ENCODE peak calls at places on chromosomes 6 and 20, in four cellular contexts. One of them, this sample, is unnamed.

GRCh38 chr20:25053207-25054132 is 4.5 kb downstream of the ACSS1 start:
- DNase-seq in HepG2: no peak
- DNase-seq in K562: no peak
- DNase-seq in HCT116: no peak
- DNase-seq in this sample: no peak

GRCh38 chr20:34951652-34952051 is 4.0 kb downstream of the GSS start:
- DNase-seq in K562: no peak
- DNase-seq in HepG2: no peak
- DNase-seq in HCT116: no peak
- DNase-seq in this sample: no peak

GRCh38 chr6:167684276-167685104 is 142.2 kb upstream of the AFDN start:
- DNase-seq in HCT116: no peak
- DNase-seq in K562: no peak
- DNase-seq in HepG2: no peak
- DNase-seq in this sample: no peak

GRCh38 chr6:45461486-45461885 is 83.8 kb upstream of the SUPT3H start:
- DNase-seq in K562: no peak
- DNase-seq in HepG2: no peak
- DNase-seq in HCT116: no peak
- DNase-seq in this sample: no peak

GRCh38 chr20:57400821-57401564 is 9.8 kb downstream of the RBM38 start:
- DNase-seq in HepG2: no peak
- DNase-seq in K562: no peak
- DNase-seq in HCT116: no peak
- DNase-seq in this sample: no peak

GRCh38 chr6:12051861-12052368 is 39.8 kb downstream of the HIVEP1 start:
- DNase-seq in K562: no peak
- DNase-seq in HepG2: no peak
- DNase-seq in HCT116: no peak
- DNase-seq in this sample: no peak

GRCh38 chr6:31086788-31087440 is 25.5 kb downstream of the C6orf15 start:
- DNase-seq in HCT116: no peak
- DNase-seq in HepG2: no peak
- DNase-seq in K562: no peak
- DNase-seq in this sample: no peak

GRCh38 chr20:41314386-41314785 is 3.1 kb downstream of the ZHX3 start:
- DNase-seq in HepG2: no peak
- DNase-seq in HCT116: no peak
- DNase-seq in K562: no peak
- DNase-seq in this sample: no peak

GRCh38 chr6:151900897-151901485 is 93.5 kb downstream of the ESR1 start:
- DNase-seq in HCT116: no peak
- DNase-seq in K562: no peak
- DNase-seq in HepG2: peak; percentile 5
- DNase-seq in this sample: no peak

GRCh38 chr6:114390176-114390575 is 47.4 kb upstream of the HS3ST5 start:
- DNase-seq in HCT116: no peak
- DNase-seq in HepG2: peak; percentile 21
- DNase-seq in K562: no peak
- DNase-seq in this sample: no peak

DNA sequence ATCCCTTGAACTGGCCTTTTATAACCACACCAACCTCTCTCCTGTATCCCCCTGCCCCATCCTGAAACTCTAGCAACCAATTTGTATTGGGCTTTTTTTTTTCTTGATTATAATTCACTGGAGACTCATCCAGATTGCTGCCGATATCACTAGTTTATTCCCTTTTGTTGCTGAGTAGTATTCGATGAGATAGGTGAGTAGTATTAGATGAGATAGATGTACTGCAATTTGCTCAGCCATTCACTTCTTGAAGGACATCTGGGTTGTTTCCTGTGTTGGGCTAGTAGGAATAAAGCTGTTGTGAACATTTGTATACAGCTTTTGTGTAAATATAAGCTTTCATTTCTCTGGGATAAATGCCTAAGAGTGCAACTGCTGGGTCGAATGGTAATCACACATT is 58.2 kb downstream of the GCLC start:
- DNase-seq in HCT116: no peak
- DNase-seq in HepG2: no peak
- DNase-seq in K562: no peak
- DNase-seq in this sample: no peak
- TF ChIP-seq TCF7L2 in HCT116: no peak
- TF ChIP-seq TCF7L2 in HepG2: no peak
- TF ChIP-seq TCF7L2 in K562: no peak
- TF ChIP-seq TCF7L2 in this sample: no peak

GRCh38 chr6:87939776-87940175 is 107.9 kb upstream of the SPACA1 start:
- DNase-seq in K562: no peak
- DNase-seq in HCT116: no peak
- DNase-seq in HepG2: no peak
- DNase-seq in this sample: no peak
- TF ChIP-seq TCF7L2 in K562: no peak
- TF ChIP-seq TCF7L2 in HCT116: no peak
- TF ChIP-seq TCF7L2 in HepG2: no peak
- TF ChIP-seq TCF7L2 in this sample: no peak

GRCh38 chr6:26159417-26160273 is 72.4 kb downstream of the HFE start:
- DNase-seq in HCT116: no peak
- DNase-seq in K562: no peak
- DNase-seq in HepG2: no peak
- DNase-seq in this sample: no peak
- TF ChIP-seq TCF7L2 in HCT116: no peak
- TF ChIP-seq TCF7L2 in K562: no peak
- TF ChIP-seq TCF7L2 in HepG2: no peak
- TF ChIP-seq TCF7L2 in this sample: no peak

DNA sequence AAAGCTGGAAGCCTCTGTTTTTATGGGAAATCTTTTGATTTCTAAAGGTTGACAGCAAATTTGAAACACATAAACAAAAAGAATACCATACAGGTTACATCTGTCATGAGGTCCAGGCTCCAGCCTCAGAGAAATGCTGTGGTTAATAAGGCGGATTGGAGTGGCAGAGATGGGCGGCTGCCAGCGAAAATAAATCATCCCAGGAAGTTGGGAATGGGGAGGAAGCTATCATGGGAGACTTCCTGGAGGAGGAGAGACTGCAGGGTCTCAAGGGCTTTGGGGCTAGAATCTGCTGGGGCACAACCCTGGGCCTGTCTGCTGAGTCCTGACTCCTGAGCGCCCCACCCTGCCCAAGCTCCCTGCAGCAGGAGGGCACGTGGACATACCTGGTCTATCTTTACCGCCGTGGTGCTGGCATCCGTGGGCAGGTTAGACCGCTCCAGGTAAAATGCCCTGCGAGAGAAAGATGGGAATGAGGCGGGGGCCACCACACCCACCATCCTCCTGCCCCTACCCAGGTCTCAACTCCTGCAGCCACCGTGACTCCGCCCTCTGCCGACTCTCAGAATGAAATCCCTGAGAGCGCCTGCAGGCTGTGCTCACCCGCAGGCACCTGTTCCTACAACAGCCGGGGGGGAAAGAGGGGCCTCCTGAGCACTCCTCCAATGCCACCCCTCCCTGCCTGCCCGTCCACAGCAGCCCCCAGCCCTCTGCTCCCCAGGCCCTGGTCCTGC is 197.3 kb downstream of the PREX1 start:
- DNase-seq in HCT116: no peak
- DNase-seq in HepG2: no peak
- DNase-seq in K562: peak; percentile 24
- DNase-seq in this sample: no peak
- TF ChIP-seq TCF7L2 in HCT116: no peak
- TF ChIP-seq TCF7L2 in HepG2: no peak
- TF ChIP-seq TCF7L2 in K562: no peak
- TF ChIP-seq TCF7L2 in this sample: no peak

DNA sequence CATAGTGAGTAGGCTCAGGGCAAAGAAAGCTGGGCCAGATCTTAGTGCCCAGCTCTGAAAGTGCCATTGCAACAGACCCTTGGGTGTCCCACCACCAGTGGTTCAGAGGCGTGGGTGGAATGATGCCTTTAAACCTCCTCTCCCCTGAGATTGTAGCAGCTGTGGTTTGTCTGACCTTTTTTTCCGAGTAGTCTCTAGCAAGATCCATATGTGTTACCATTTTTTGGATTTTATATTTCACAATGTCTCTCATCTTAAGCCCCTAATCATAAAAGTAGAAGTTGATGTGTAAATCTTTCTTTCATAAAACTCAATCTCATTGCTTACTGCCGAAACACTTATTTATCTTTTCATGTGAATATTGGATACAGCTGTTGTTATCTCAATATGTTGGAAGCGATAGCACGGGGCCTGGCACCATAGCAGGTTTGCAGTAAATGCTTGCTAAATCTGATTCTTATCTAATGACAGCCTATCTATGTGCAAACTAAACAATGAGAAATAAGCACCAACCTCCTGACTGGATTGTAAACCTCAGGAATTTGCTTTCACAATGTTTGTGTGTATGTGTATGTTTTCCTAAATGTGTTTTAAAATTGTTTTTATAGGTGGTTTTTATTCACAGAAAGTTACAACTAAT is 14.1 kb downstream of the SMPDL3A start:
- DNase-seq in HCT116: no peak
- DNase-seq in K562: no peak
- DNase-seq in HepG2: no peak
- DNase-seq in this sample: no peak
- TF ChIP-seq TCF7L2 in HCT116: no peak
- TF ChIP-seq TCF7L2 in K562: no peak
- TF ChIP-seq TCF7L2 in HepG2: no peak
- TF ChIP-seq TCF7L2 in this sample: no peak

DNA sequence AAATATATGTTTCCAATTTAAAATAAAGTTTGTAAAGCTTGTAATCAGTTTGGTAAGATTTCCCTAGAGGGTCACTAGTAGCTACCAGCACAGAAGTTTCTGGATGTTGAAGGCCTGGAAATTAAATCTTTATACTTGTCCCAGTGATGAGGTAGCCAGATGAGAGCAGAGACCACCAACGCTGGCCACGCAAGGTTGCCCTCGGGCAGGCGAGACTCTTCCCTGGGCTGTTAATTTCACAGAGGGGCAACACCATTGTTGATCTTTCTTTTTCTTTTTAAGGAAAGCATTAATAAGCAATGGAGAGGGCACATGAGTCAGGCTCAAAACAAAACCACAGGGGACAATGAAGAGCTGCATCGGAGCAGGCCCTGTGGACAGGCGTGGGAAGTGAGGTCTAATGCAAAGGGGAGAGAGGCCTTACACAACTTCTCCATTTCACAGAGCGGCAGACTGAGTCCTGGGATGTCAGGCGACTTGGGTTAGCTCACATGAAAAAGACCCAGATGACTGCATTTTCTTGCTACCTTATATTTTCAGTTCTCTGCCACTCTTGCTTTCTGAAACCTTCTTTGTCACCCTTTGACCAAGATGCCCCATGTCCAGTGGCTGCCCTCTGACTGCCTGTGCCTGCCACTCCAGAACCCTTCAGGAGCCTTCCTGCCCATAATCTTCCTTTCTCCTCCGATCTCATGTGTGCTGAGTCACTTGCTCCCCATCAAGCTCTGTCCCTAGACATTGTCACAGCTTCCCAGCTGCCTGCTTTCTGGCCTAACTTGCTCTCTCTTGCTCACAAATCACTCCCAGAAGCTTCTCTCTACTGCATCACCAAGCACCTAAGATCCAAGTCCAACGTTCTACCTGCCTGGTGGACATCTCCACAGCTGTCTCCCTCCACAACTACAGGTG is 107.7 kb upstream of the CDYL start:
- DNase-seq in K562: no peak
- DNase-seq in HCT116: no peak
- DNase-seq in HepG2: no peak
- DNase-seq in this sample: no peak
- TF ChIP-seq TCF7L2 in K562: no peak
- TF ChIP-seq TCF7L2 in HCT116: no peak
- TF ChIP-seq TCF7L2 in HepG2: no peak
- TF ChIP-seq TCF7L2 in this sample: no peak

GRCh38 chr6:150723056-150723658 is 123.5 kb downstream of the PLEKHG1 start:
- DNase-seq in HCT116: no peak
- DNase-seq in K562: no peak
- DNase-seq in HepG2: no peak
- DNase-seq in this sample: no peak
- TF ChIP-seq TCF7L2 in HCT116: no peak
- TF ChIP-seq TCF7L2 in K562: no peak
- TF ChIP-seq TCF7L2 in HepG2: no peak
- TF ChIP-seq TCF7L2 in this sample: no peak

GRCh38 chr20:59161626-59162170 is 1.9 kb upstream of the ZNF831 start:
- DNase-seq in K562: no peak
- DNase-seq in HepG2: no peak
- DNase-seq in HCT116: no peak
- DNase-seq in this sample: no peak

GRCh38 chr20:59163641-59164530 is at the start of gene ZNF831:
- DNase-seq in HepG2: no peak
- DNase-seq in K562: no peak
- DNase-seq in HCT116: no peak
- DNase-seq in this sample: no peak

GRCh38 chr20:59165389-59165785 is 1.8 kb downstream of the ZNF831 start:
- DNase-seq in HepG2: no peak
- DNase-seq in K562: no peak
- DNase-seq in HCT116: no peak
- DNase-seq in this sample: no peak

GRCh38 chr20:59164681-59165388 is 1.2 kb downstream of the ZNF831 start:
- DNase-seq in K562: no peak
- DNase-seq in HCT116: no peak
- DNase-seq in HepG2: no peak
- DNase-seq in this sample: no peak

DNA sequence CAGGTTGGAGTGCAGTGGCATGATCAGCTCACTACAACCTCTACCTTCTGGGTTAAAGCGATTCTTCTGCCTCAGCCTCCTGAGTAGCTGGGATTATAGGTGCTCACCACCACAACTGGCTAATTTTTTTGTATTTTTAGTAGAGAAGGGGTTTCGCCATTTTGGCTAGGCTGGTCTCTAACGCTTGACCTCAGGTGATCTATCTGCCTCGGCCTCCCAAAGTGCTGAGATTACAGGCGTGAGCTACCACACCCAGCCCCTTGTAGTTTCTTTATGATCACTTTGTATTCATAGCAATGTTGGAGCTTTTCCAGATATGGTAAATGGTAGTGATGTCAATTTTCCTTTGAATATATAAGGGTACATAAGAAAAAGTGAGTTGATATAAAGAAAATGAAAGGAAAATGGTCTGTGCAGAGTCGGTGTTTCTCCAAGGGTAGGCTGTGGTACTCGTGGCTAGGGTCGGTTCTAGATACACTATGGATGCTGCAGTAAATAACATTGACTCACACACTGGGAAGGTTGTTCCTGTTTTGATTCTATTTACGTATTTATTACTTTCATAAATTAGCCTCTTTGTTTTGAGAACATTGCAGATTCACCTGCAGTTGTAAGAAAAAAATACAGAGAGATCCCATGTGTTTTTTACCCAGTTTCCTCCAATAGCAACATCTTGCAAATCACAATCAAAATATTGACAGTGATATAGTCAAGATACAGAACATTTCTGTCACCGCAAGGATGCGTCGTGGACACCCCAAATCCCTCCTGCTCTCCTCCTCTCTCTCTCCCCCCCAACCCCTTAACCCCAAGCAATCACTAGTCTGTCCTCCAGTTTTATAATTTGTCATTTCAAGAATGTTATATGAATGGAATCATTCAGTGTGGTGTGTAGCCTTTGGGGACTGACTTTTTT is 2.4 kb downstream of the ZNF831 start:
- DNase-seq in K562: no peak
- DNase-seq in HepG2: no peak
- DNase-seq in HCT116: no peak
- DNase-seq in this sample: no peak
- TF ChIP-seq TCF7L2 in K562: no peak
- TF ChIP-seq TCF7L2 in HepG2: no peak
- TF ChIP-seq TCF7L2 in HCT116: no peak
- TF ChIP-seq TCF7L2 in this sample: no peak

This sample was measured in Panc1.